ENCODE peak calls at places on chromosomes 4 and X, in seven cellular contexts. A, S, H, V, T, U and G are unnamed samples.

GRCh38 chr4:36322921-36323354 is 41.5 kb downstream of the DTHD1 start:
- ATAC-seq in A (peak), U (peak), H (no peak), V (peak), T (peak), S (no peak), G (peak)

GRCh38 chrX:13790206-13791131 is 26.4 kb downstream of the GPM6B start:
- ATAC-seq in T (no peak), S (no peak), A (no peak), U (no peak), H (no peak), V (no peak), G (peak)

GRCh38 chrX:13898084-13898483 is 81.2 kb upstream of the GPM6B start:
- ATAC-seq in S (peak), T (no peak), H (no peak), A (no peak), U (no peak), V (no peak), G (no peak)

GRCh38 chr4:74944354-74944793 is 11.5 kb downstream of the PARM1 start:
- ATAC-seq in T (no peak), H (no peak), U (no peak), A (peak), S (no peak), V (no peak), G (no peak)

GRCh38 chr4:6153874-6154273 is 46.5 kb downstream of the JAKMIP1 start:
- ATAC-seq in U (no peak), S (no peak), A (no peak), V (no peak), H (no peak), T (no peak), G (no peak)

GRCh38 chr4:139656614-139657486 is 8.8 kb upstream of the MGST2 start:
- ATAC-seq in U (peak), T (peak), H (peak), S (peak), V (peak), A (peak), G (peak)

GRCh38 chrX:134622813-134623185 is 35.5 kb downstream of the PLAC1 start:
- ATAC-seq in H (no peak), U (no peak), A (no peak), V (no peak), S (no peak), T (no peak), G (no peak)

GRCh38 chr4:51880016-51880915 is 37.3 kb downstream of the DCUN1D4 start:
- ATAC-seq in T (no peak), S (no peak), A (no peak), V (no peak), H (no peak), U (no peak), G (no peak)

GRCh38 chrX:110133735-110134370 is 130.9 kb downstream of the TMEM164 start:
- ATAC-seq in S (no peak), T (peak), V (no peak), A (no peak), U (no peak), H (no peak), G (no peak)